ENCODE peak calls at places on chromosomes 1 and 21, in ten cellular contexts. J is cardiac muscle cell, O is fibroblast of mammary gland, R is fibroblast of lung, C is heart left ventricle, G is coronary artery, A is BJ, X is uterus, F is K562, U is AG04449. T is an unnamed sample.

GRCh38 chr1:94888201-94888600 is 38.7 kb downstream of the CNN3 start:
- DNase-seq in J (no peak), O (no peak), R (no peak), C (no peak), G (no peak), A (no peak), X (no peak), F (no peak), U (no peak), T (no peak)

GRCh38 chr1:27105018-27105417 is 49.9 kb downstream of the SLC9A1 start:
- DNase-seq in J (no peak), O (no peak), R (no peak), C (no peak), G (no peak), A (no peak), X (no peak), F (no peak), U (no peak), T (no peak)

GRCh38 chr21:42426424-42426823 is 22.7 kb downstream of the UBASH3A start:
- DNase-seq in J (no peak), O (no peak), R (no peak), C (no peak), G (no peak), A (no peak), X (no peak), F (no peak), U (no peak), T (no peak)

GRCh38 chr1:66758247-66758755 is 6.0 kb downstream of the DYNLT5 start:
- DNase-seq in J (peak), O (peak), R (no peak), C (no peak), G (no peak), A (no peak), X (no peak), F (peak), U (no peak), T (peak)

GRCh38 chr1:178528219-178528962 is 15.5 kb downstream of the TEX35 start:
- DNase-seq in J (no peak), O (no peak), R (no peak), C (no peak), G (no peak), A (no peak), X (no peak), F (no peak), U (no peak), T (no peak)

GRCh38 chr1:182397653-182398388 is 2.6 kb downstream of the TEDDM1 start:
- DNase-seq in J (no peak), O (peak), R (no peak), C (no peak), G (no peak), A (no peak), X (no peak), F (no peak), U (no peak), T (peak)

GRCh38 chr1:202998836-202999750 is 8.1 kb upstream of the TMEM183A start:
- DNase-seq in J (peak), O (peak), R (peak), C (peak), G (no peak), A (no peak), X (peak), F (peak), U (peak), T (peak)

GRCh38 chr1:11488966-11489625 is 10.1 kb downstream of the DISP3 start:
- DNase-seq in J (no peak), O (no peak), R (no peak), C (no peak), G (no peak), A (no peak), X (no peak), F (no peak), U (no peak), T (no peak)

GRCh38 chr1:66917476-66917875 is 7.2 kb downstream of the DNAI4 start:
- DNase-seq in J (no peak), O (no peak), R (no peak), C (no peak), G (no peak), A (no peak), X (no peak), F (no peak), U (no peak), T (no peak)

DNA sequence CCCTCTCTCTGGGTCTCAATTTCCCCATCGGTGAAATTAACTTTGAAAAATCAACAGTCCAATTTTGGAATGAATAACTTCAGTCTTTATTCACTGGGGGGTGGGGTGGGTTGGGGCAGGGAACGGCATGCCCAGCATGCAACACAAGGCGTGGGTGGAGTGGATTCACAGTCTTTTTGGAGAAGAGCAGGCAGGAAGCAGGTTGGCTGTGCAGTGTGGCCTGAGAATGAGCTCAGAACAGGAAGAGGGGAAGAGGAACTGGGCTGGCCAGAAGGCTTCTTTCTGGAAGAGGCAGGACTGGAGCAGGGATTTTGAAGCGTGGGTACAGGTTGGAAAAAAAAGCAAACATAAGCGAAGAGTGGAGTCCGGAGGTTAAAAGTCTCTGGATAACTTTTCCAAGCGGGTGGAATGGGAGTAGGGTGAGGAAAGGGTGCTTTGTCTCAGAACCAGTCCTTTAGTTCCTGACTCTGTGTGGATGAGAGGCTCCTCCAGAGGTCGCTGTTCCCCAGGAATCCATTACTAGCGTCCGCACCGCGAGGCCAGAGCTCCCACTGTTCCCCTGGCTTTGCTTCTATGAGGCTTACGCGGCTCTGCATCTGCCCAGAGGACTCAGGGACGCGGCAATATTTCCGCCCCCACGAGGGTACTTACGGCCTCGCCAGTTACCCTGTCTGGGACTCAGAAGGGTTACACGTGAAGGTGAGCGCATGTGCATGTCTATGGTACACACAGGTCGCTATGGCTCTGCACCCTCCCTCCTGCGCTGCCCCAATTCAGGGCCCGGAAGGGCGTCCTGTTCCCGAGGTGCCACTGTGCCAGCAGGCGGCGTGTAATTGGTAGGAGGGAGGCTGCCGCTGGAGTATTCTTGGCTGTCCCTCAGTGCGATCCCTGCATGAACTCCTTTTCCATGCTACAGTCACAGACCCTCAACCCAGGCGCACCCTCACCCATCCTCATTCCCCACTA is 5.5 kb upstream of the FOXD2 start:
- DNase-seq in J (peak), O (peak), R (peak), C (peak), G (no peak), A (no peak), X (peak), F (peak), U (no peak), T (peak)
- TF ChIP-seq CTCF in J (peak), O (peak), R (peak), C (peak), G (no peak), A (peak), X (peak), F (peak), U (peak), T (peak)

GRCh38 chr1:44714944-44715571 is 15.9 kb downstream of the RNU5D-1 start:
- DNase-seq in J (peak), O (peak), R (peak), C (peak), G (no peak), A (no peak), X (peak), F (peak), U (no peak), T (peak)
- H3K4me3 ChIP-seq in J (no peak), O (no peak), R (no peak), C (no peak), G (no peak), A (no peak), X (no peak), F (no peak), U (no peak), T (no peak)

GRCh38 chr1:179955731-179956130 is 1.1 kb downstream of the CEP350 start:
- DNase-seq in J (no peak), O (no peak), R (no peak), C (no peak), G (no peak), A (no peak), X (no peak), F (no peak), U (no peak), T (no peak)

GRCh38 chr1:179952181-179952580 is 2.4 kb upstream of the CEP350 start:
- DNase-seq in J (no peak), O (no peak), R (no peak), C (no peak), G (no peak), A (no peak), X (no peak), F (no peak), U (no peak), T (no peak)

GRCh38 chr1:179955318-179955638 is 668 bp downstream of the CEP350 start:
- DNase-seq in J (no peak), O (peak), R (peak), C (no peak), G (no peak), A (no peak), X (no peak), F (no peak), U (no peak), T (peak)

GRCh38 chr1:179953974-179954493 is 576 bp upstream of the CEP350 start:
- DNase-seq in J (no peak), O (peak), R (no peak), C (no peak), G (no peak), A (no peak), X (peak), F (no peak), U (peak), T (peak)

DNA sequence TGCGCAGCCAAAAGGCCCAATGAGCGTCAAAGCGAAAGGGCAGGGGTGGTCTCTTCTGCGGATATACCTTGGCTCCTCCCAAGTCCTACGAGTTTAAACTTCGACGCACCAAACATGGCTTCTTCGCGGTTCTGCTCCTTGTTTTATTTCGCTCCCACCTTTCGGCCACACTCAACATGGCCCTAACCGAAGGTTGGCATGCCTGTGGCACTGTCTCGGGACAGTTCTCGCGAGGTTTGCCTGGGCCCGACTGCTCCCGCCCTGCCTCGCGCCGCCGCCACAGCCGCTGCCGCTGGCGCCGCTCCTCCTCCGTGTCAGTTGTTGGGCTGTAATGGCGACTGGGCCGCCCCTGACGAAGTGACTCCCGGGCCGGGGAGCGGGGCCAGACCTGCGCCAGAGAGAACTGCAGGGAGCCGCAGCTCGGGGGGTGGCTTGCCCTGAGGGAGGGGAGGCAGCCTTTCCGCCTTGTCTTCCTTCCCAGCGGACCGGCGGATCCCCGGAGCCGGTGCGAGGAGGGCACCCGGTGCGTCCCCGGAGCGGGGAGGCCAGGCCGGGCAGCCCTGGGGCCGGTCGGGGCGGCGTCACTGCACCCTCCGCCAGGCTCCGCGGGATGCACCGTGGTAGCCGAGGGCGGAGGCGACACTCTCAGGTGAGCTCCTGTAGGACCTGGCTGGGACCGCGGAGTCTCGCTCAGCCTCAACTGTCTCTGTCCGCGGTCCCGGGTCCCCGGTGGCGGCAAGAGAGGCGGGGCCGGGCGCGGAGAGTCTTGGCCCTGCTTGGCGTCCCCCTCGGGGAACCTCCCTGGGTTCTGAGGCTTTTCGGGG is at the start of gene CEP350:
- DNase-seq in J (peak), O (peak), R (peak), C (peak), G (peak), A (peak), X (peak), F (peak), U (peak), T (peak)
- TF ChIP-seq CTCF in J (no peak), O (no peak), R (no peak), C (no peak), G (no peak), A (no peak), X (no peak), F (no peak), U (no peak), T (no peak)

GRCh38 chr1:197773856-197774255 is 1.4 kb downstream of the DENND1B start:
- DNase-seq in J (no peak), O (no peak), R (no peak), C (no peak), G (no peak), A (no peak), X (no peak), F (no peak), U (no peak), T (no peak)
- H3K4me3 ChIP-seq in J (peak), O (peak), R (peak), C (peak), G (peak), A (peak), X (no peak), F (peak), U (peak), T (peak)

GRCh38 chr1:228101614-228101993 is 1.5 kb downstream of the C1orf35 start:
- DNase-seq in J (no peak), O (no peak), R (no peak), C (no peak), G (peak), A (no peak), X (no peak), F (peak), U (no peak), T (no peak)

GRCh38 chr1:228100822-228101613 is 2.1 kb downstream of the C1orf35 start:
- DNase-seq in J (no peak), O (no peak), R (no peak), C (peak), G (peak), A (no peak), X (no peak), F (peak), U (no peak), T (no peak)

GRCh38 chr1:228104526-228105251 is 1.6 kb upstream of the C1orf35 start:
- DNase-seq in J (no peak), O (peak), R (peak), C (no peak), G (no peak), A (no peak), X (no peak), F (peak), U (no peak), T (no peak)

GRCh38 chr1:228101994-228102790 is 933 bp downstream of the C1orf35 start:
- DNase-seq in J (peak), O (no peak), R (peak), C (no peak), G (no peak), A (no peak), X (no peak), F (peak), U (no peak), T (no peak)

GRCh38 chr1:228102791-228103620 is at the start of gene C1orf35:
- DNase-seq in J (peak), O (peak), R (peak), C (peak), G (peak), A (peak), X (peak), F (peak), U (no peak), T (peak)
- TF ChIP-seq CTCF in J (no peak), O (no peak), R (no peak), C (no peak), G (no peak), A (no peak), X (no peak), F (no peak), U (no peak), T (no peak)

GRCh38 chr1:103110701-103111100 is 2.4 kb upstream of the COL11A1 start:
- DNase-seq in J (no peak), O (no peak), R (peak), C (no peak), G (no peak), A (no peak), X (no peak), F (no peak), U (no peak), T (no peak)

GRCh38 chr1:103109291-103109920 is 1.1 kb upstream of the COL11A1 start:
- DNase-seq in J (peak), O (peak), R (peak), C (no peak), G (no peak), A (no peak), X (no peak), F (no peak), U (no peak), T (no peak)

GRCh38 chr1:103108525-103109150 is 316 bp upstream of the COL11A1 start:
- DNase-seq in J (peak), O (no peak), R (peak), C (no peak), G (no peak), A (no peak), X (no peak), F (no peak), U (peak), T (peak)

GRCh38 chr1:103107696-103108524 is at the start of gene COL11A1:
- DNase-seq in J (peak), O (no peak), R (peak), C (no peak), G (no peak), A (no peak), X (no peak), F (no peak), U (no peak), T (no peak)

GRCh38 chr1:103106426-103107321 is 1.6 kb downstream of the COL11A1 start:
- DNase-seq in J (peak), O (peak), R (peak), C (no peak), G (no peak), A (no peak), X (no peak), F (no peak), U (no peak), T (peak)
- H3K4me3 ChIP-seq in J (peak), O (peak), R (peak), C (peak), G (peak), A (peak), X (peak), F (no peak), U (peak), T (peak)

GRCh38 chr1:205920861-205921558 is 22.2 kb downstream of the SLC26A9 start:
- DNase-seq in J (no peak), O (no peak), R (no peak), C (peak), G (peak), A (no peak), X (no peak), F (no peak), U (no peak), T (no peak)

GRCh38 chr1:205918955-205919746 is 24.1 kb downstream of the SLC26A9 start:
- DNase-seq in J (peak), O (peak), R (peak), C (peak), G (peak), A (no peak), X (peak), F (peak), U (peak), T (peak)

GRCh38 chr1:205922314-205922713 is 20.9 kb downstream of the SLC26A9 start:
- DNase-seq in J (no peak), O (no peak), R (no peak), C (no peak), G (peak), A (no peak), X (no peak), F (no peak), U (no peak), T (no peak)

GRCh38 chr1:205921559-205921887 is 21.7 kb downstream of the SLC26A9 start:
- DNase-seq in J (no peak), O (no peak), R (no peak), C (peak), G (no peak), A (no peak), X (no peak), F (no peak), U (no peak), T (no peak)

GRCh38 chr1:205920159-205920558 is 23.1 kb downstream of the SLC26A9 start:
- DNase-seq in J (peak), O (peak), R (peak), C (peak), G (peak), A (no peak), X (no peak), F (no peak), U (no peak), T (peak)
- TF ChIP-seq CTCF in J (no peak), O (no peak), R (no peak), C (no peak), G (no peak), A (no peak), X (no peak), F (no peak), U (no peak), T (no peak)